ENCODE peak calls at places on chromosome 2, in five cellular contexts. V is thyroid gland, A is K562, K is GM23248, W is choroid plexus epithelial cell. E is an unnamed sample.

GRCh38 chr2:223187256-223187655 is 135.3 kb downstream of the KCNE4 start:
- DNase-seq in V (no peak), A (no peak), K (no peak), W (no peak), E (no peak)

GRCh38 chr2:64750001-64750816 is 96.5 kb upstream of the SERTAD2 start:
- DNase-seq in V (peak), A (peak), K (peak), W (peak), E (peak)

GRCh38 chr2:97267411-97268074 is 154.6 kb downstream of the ANKRD36 start:
- DNase-seq in V (peak), A (peak), K (no peak), W (no peak), E (peak)

GRCh38 chr2:158724803-158725271 is 70.3 kb upstream of the DAPL1 start:
- DNase-seq in V (peak), A (no peak), K (no peak), W (no peak), E (no peak)

GRCh38 chr2:65113229-65113628 is 16.7 kb downstream of the RAB1A start:
- DNase-seq in V (no peak), A (no peak), K (no peak), W (no peak), E (no peak)

GRCh38 chr2:120571015-120571728 is 164.5 kb upstream of the GLI2 start:
- DNase-seq in V (no peak), A (no peak), K (no peak), W (no peak), E (no peak)

GRCh38 chr2:43186679-43187374 is 39.6 kb downstream of the ZFP36L2 start:
- DNase-seq in V (peak), A (peak), K (no peak), W (no peak), E (no peak)

GRCh38 chr2:173405171-173405750 is 50.6 kb downstream of the CDCA7 start:
- DNase-seq in V (no peak), A (no peak), K (no peak), W (no peak), E (no peak)

GRCh38 chr2:161133366-161133765 is 26.9 kb upstream of the TANK start:
- DNase-seq in V (no peak), A (no peak), K (no peak), W (no peak), E (no peak)

GRCh38 chr2:120013569-120014223 is 819 bp downstream of the EPB41L5 start:
- DNase-seq in V (peak), A (peak), K (peak), W (no peak), E (no peak)

GRCh38 chr2:219417374-219417773 is 803 bp upstream of the DES start:
- DNase-seq in V (no peak), A (no peak), K (no peak), W (no peak), E (no peak)

GRCh38 chr2:231204146-231204545 is 5.7 kb downstream of the ARMC9 start:
- DNase-seq in V (no peak), A (no peak), K (no peak), W (no peak), E (no peak)

GRCh38 chr2:134299334-134299733 is 45.5 kb downstream of the MGAT5 start:
- DNase-seq in V (no peak), A (no peak), K (no peak), W (no peak), E (no peak)

GRCh38 chr2:175004980-175005832 is at the start of gene CHN1:
- DNase-seq in V (peak), A (peak), K (peak), W (peak), E (peak)

GRCh38 chr2:61017556-61018318 is at the start of the genes PEX13 and PUS10:
- DNase-seq in V (peak), A (peak), K (peak), W (peak), E (peak)

GRCh38 chr2:40450066-40450841 is 1.6 kb downstream of the SLC8A1 start:
- DNase-seq in V (no peak), A (no peak), K (peak), W (peak), E (no peak)

DNA sequence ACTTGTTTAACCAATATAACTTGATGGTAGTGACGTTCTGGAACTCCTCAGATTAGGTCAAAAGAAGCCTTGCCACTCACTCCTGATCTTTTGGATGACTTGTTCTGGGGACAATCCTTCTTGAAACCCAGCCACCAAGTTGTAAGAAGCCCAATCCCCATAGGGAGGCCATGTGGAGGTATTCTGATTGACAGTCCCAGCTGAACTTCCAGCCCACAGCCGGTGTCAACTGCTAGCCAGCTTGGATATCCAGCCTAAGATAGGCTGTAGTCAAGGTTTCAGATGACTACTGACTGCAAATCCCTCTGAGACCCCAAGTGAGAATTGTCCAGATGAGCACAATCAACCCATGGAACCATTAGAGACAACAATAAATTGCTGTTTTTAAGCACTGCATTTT is 31.4 kb downstream of the EIF2AK2 start:
- DNase-seq in V (no peak), A (no peak), K (no peak), W (no peak), E (no peak)
- H3K4me3 ChIP-seq in V (no peak), A (no peak), K (no peak), W (no peak), E (no peak)

DNA sequence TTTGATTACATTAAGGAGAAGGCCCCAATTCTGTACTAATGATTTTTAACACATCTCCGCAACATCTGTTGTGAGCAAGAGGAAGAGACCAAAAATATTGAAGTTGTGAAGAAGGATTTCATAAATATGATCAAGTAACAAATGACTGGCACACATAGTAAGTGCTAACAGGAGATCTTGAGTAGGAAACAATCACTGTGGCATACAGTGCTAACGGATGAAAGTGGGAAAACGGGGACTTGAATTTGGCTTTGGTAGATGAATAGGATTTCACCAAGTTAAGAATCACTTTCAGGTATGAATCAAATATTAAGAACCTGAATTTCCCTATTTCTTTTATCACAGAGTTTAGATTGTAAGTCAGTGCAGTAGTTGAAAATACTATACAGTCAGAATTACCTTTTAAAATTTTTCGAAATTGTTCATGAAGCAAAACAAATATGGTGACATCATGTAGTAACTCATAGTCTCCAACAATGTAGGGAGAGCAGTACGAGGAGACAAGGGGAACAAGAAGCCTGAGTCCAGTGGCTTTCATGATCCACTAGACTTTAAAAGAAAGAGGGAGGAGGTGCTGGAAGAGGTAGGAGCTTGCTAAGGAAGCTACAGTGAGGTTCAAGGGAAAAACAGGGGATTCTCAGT is 16.3 kb downstream of the CWC22 start:
- DNase-seq in V (no peak), A (no peak), K (no peak), W (no peak), E (no peak)
- H3K4me3 ChIP-seq in V (no peak), A (no peak), K (no peak), W (no peak), E (no peak)

DNA sequence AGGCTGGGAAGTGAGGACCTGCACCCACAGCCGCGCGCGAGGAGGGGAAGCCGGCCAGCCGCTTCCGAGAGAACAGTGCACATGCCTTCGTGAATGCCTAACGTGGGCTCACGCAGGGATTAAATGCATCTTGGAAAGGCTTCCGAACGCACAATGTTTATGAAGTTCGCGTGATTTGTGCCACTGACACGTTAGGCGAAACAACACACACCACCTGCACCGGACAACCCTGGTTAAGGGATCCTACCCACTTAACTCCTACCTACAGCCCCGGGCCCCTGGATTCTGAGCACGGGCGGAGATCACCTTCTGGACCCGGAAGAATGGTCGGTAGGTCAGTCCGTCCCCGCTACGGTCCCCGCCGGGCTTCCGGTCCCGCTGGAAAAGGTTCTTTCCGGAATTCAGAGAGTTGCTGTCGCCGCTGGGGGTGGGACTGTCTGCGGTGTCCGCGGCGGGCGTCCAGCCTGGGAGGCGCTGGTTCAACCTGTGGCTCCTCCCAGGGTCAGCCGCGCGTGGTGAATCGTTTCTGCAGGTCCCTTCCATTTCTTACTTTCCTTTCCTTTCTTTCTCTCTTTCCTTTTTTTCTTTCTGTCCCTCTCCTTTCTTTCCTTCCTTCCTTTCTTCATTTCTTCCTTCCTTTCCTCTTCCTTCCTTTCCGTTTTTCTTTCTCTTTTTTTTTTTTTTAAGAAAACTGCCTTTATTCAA is at the start of gene MTIF2:
- DNase-seq in V (peak), A (peak), K (peak), W (peak), E (peak)
- H3K4me3 ChIP-seq in V (peak), A (peak), K (peak), W (peak), E (peak)

DNA sequence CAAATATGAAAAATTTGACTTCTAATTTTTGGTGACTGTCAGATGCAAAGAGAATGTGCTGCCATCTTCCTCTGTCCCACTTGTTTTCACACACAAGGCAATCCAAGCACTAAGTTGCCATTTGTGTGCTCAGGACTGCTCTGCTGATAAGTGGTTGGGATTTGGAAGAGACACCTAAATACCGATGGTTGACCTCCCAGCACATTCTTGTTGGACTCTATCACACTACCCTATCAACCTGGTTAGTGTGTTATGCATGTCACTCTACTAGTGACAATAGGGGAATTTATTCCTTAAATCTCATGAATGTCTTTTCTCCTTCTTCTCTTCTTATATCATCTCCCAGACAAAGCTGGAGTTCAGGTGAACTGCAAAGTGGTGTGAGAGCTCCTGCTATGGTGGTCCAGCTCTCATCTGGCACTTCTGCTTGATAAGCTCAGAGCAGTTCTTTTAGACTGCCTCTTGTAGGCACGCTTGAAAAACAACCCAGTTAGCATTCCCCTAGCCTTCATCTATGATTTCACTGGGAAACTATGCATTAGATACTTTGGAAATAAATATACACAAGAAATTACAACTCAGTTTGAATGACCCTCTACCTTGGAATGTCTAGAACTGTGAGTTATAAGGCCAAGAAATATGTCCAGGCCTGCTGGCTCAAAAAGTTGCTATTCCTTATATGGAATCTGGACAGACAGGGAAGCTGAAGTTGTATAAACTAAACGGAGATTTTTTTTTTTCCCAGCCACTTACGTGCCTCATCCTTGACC is 404.8 kb downstream of the MEIS1 start:
- DNase-seq in V (no peak), A (no peak), K (peak), W (peak), E (no peak)
- H3K4me3 ChIP-seq in V (no peak), A (no peak), K (peak), W (no peak), E (no peak)

DNA sequence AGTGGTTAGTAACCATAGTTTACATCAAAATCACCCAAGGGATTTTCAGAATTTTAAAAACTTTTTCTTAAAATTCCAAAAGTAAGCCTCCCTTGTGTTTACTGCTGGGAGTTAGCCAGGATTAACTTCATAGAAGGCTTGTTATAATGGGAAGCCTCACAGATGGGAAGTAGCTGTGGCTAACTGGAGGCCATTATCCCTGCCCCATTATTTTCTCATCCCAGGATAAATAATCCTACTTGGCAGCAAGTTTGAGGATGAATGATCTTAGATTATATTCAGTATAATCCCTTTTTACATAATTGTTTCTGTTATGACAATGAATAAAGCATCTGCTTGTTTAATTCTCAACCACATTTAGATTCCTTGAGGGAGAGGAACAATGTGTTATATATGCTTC is 25.5 kb downstream of the PLEK start:
- DNase-seq in V (no peak), A (no peak), K (no peak), W (no peak), E (no peak)
- H3K4me3 ChIP-seq in V (no peak), A (no peak), K (no peak), W (no peak), E (no peak)

E was measured in Karpas-422.